ENCODE peak calls at places on chromosomes 11 and 22, in eight cellular contexts. H, N, O, V, P, S, F and T are unnamed samples.

GRCh38 chr11:88174627-88175003 is 628 bp downstream of the RAB38 start:
- DNase-seq in H (peak), N (peak), O (no peak), V (peak), P (peak), S (peak), F (peak), T (no peak)

GRCh38 chr11:73792584-73792983 is 4.9 kb downstream of the MRPL48 start:
- DNase-seq in H (no peak), N (no peak), O (no peak), V (no peak), P (no peak), S (no peak), F (no peak), T (no peak)

GRCh38 chr11:117026593-117027330 is 71.5 kb downstream of the SIK3 start:
- DNase-seq in H (no peak), N (no peak), O (no peak), V (peak), P (no peak), S (no peak), F (no peak), T (no peak)

GRCh38 chr11:10898003-10898762 is 40.3 kb upstream of the ZBED5 start:
- DNase-seq in H (no peak), N (no peak), O (no peak), V (no peak), P (no peak), S (no peak), F (no peak), T (no peak)

GRCh38 chr11:65439331-65440181 is 17.0 kb downstream of the NEAT1 start:
- DNase-seq in H (no peak), N (no peak), O (no peak), V (peak), P (no peak), S (no peak), F (no peak), T (no peak)

GRCh38 chr11:66239998-66240780 is 28.2 kb upstream of the RAB1B start:
- DNase-seq in H (no peak), N (no peak), O (no peak), V (no peak), P (no peak), S (no peak), F (no peak), T (no peak)

GRCh38 chr22:41445171-41446056 is 1.2 kb downstream of the TOB2 start:
- DNase-seq in H (peak), N (peak), O (no peak), V (no peak), P (peak), S (peak), F (peak), T (peak)

GRCh38 chr11:57568330-57568766 is 876 bp upstream of the UBE2L6 start:
- DNase-seq in H (no peak), N (no peak), O (no peak), V (peak), P (peak), S (peak), F (no peak), T (peak)

GRCh38 chr11:110752890-110753289 is 40.7 kb upstream of the ARHGAP20 start:
- DNase-seq in H (no peak), N (no peak), O (no peak), V (no peak), P (no peak), S (no peak), F (no peak), T (no peak)

GRCh38 chr11:27209562-27210005 is 153.4 kb downstream of the CCDC34 start:
- DNase-seq in H (no peak), N (no peak), O (peak), V (peak), P (no peak), S (no peak), F (peak), T (no peak)

GRCh38 chr11:2290351-2290841 is 11.3 kb downstream of the C11orf21 start:
- DNase-seq in H (peak), N (no peak), O (no peak), V (no peak), P (no peak), S (no peak), F (no peak), T (no peak)

GRCh38 chr22:22241554-22241898 is 3.1 kb upstream of the VPREB1 start:
- DNase-seq in H (no peak), N (no peak), O (no peak), V (no peak), P (no peak), S (no peak), F (no peak), T (no peak)

GRCh38 chr11:109432105-109432504 is 10.1 kb downstream of the C11orf87 start:
- DNase-seq in H (no peak), N (no peak), O (no peak), V (peak), P (no peak), S (no peak), F (no peak), T (no peak)

GRCh38 chr11:130772266-130773227 is 143.7 kb downstream of the SNX19 start:
- DNase-seq in H (no peak), N (peak), O (peak), V (peak), P (no peak), S (peak), F (no peak), T (no peak)

GRCh38 chr22:32079110-32080089 is 36.3 kb downstream of the SLC5A1 start:
- DNase-seq in H (no peak), N (peak), O (no peak), V (peak), P (no peak), S (peak), F (no peak), T (no peak)

GRCh38 chr11:20658135-20658534 is 11.3 kb upstream of the NELL1 start:
- DNase-seq in H (no peak), N (no peak), O (no peak), V (no peak), P (no peak), S (no peak), F (no peak), T (no peak)

GRCh38 chr11:119618208-119618909 is 110.6 kb downstream of the NECTIN1 start:
- DNase-seq in H (no peak), N (peak), O (no peak), V (no peak), P (no peak), S (peak), F (no peak), T (no peak)

GRCh38 chr11:35288817-35289541 is 130.4 kb downstream of the SLC1A2 start:
- DNase-seq in H (no peak), N (no peak), O (no peak), V (peak), P (no peak), S (no peak), F (no peak), T (no peak)